ENCODE peak calls at places on chromosomes 12 and 14, in nine cellular contexts. O, C, L, F, V, X, N, A and I are unnamed samples.

GRCh38 chr12:69545081-69545480 is 40.2 kb upstream of the CCT2 start:
- DNase-seq in C (no peak), F (no peak), N (no peak), X (no peak), V (no peak), O (no peak), L (no peak), A (no peak), I (no peak)

GRCh38 chr12:121334513-121335343 is 17.5 kb downstream of the ANAPC5 start:
- DNase-seq in C (no peak), V (peak), F (no peak), O (peak), A (no peak), X (peak), N (peak), L (peak), I (peak)

GRCh38 chr12:124654666-124655316 is 87.4 kb upstream of the NCOR2 start:
- DNase-seq in A (peak), C (no peak), X (no peak), N (no peak), F (peak), L (peak), V (peak), O (no peak), I (no peak)

GRCh38 chr14:85531141-85531593 is 1.2 kb downstream of the FLRT2 start:
- DNase-seq in O (peak), V (no peak), N (no peak), A (peak), C (no peak), L (no peak), X (no peak), F (peak), I (no peak)

GRCh38 chr12:58105225-58106119 is 164.1 kb downstream of the ATP23 start:
- DNase-seq in F (no peak), X (no peak), V (no peak), N (no peak), A (no peak), O (no peak), C (no peak), L (no peak), I (no peak)

GRCh38 chr12:65787056-65787855 is 37.0 kb upstream of the HMGA2 start:
- DNase-seq in X (no peak), V (no peak), F (peak), O (no peak), A (peak), L (no peak), N (no peak), C (no peak), I (no peak)

GRCh38 chr14:39467889-39468524 is 35.8 kb upstream of the FBXO33 start:
- DNase-seq in F (no peak), V (no peak), O (peak), N (no peak), C (no peak), A (no peak), X (no peak), L (no peak), I (no peak)

GRCh38 chr12:45342848-45343247 is 127.0 kb downstream of the ANO6 start:
- DNase-seq in O (no peak), V (no peak), A (no peak), F (no peak), L (no peak), N (no peak), C (no peak), X (no peak), I (no peak)

GRCh38 chr14:38828183-38828877 is 274.7 kb downstream of the SEC23A start:
- DNase-seq in C (no peak), N (no peak), L (no peak), X (no peak), A (no peak), V (no peak), O (no peak), F (no peak), I (no peak)

GRCh38 chr12:29273178-29273843 is 107.7 kb downstream of the ERGIC2 start:
- DNase-seq in F (no peak), N (no peak), V (no peak), A (no peak), C (no peak), X (no peak), O (peak), L (no peak), I (no peak)

GRCh38 chr14:95064734-95065133 is 92.6 kb downstream of the DICER1 start:
- DNase-seq in L (no peak), F (no peak), N (no peak), X (no peak), A (no peak), C (no peak), V (no peak), O (no peak), I (no peak)

GRCh38 chr12:119988440-119988787 is 622 bp upstream of the BICDL1 start:
- DNase-seq in O (no peak), A (no peak), X (no peak), L (peak), C (no peak), F (no peak), N (peak), V (no peak), I (no peak)